ENCODE peak calls at places on chromosomes 16 and 17, in four cellular contexts. One of them, this sample, is unnamed.
A peak's percentile ranks its signal among the peaks of the same experiment; 100 is the strongest.

GRCh38 chr17:28937044-28937729 is 14.1 kb downstream of the PHF12 start:
- DNase-seq in cardiac muscle cell: peak; percentile 76
- DNase-seq in spleen: no peak
- DNase-seq in HFF-Myc: no peak
- DNase-seq in this sample: no peak

GRCh38 chr16:1257561-1258217 is 1.8 kb downstream of the TPSD1 start:
- DNase-seq in spleen: peak; percentile 71
- DNase-seq in cardiac muscle cell: no peak
- DNase-seq in HFF-Myc: no peak
- DNase-seq in this sample: no peak

GRCh38 chr16:23509763-23510153 is 536 bp downstream of the GGA2 start:
- DNase-seq in spleen: no peak
- DNase-seq in HFF-Myc: no peak
- DNase-seq in cardiac muscle cell: peak; percentile 38
- DNase-seq in this sample: no peak

GRCh38 chr17:49104511-49105074 is 28.0 kb upstream of the B4GALNT2 start:
- DNase-seq in HFF-Myc: no peak
- DNase-seq in cardiac muscle cell: no peak
- DNase-seq in spleen: no peak
- DNase-seq in this sample: no peak

GRCh38 chr17:36657763-36658490 is 56.5 kb downstream of the MRM1 start:
- DNase-seq in HFF-Myc: no peak
- DNase-seq in cardiac muscle cell: peak; percentile 27
- DNase-seq in spleen: no peak
- DNase-seq in this sample: no peak

GRCh38 chr16:11144122-11144521 is 111.9 kb downstream of the SOCS1 start:
- DNase-seq in HFF-Myc: no peak
- DNase-seq in spleen: no peak
- DNase-seq in cardiac muscle cell: no peak
- DNase-seq in this sample: peak; percentile 61

GRCh38 chr17:2396568-2397246 is 4.2 kb downstream of the MNT start:
- DNase-seq in HFF-Myc: no peak
- DNase-seq in cardiac muscle cell: peak; percentile 99
- DNase-seq in spleen: peak; percentile 96
- DNase-seq in this sample: peak; percentile 95

GRCh38 chr17:16352303-16352837 is 899 bp downstream of the CENPV start:
- DNase-seq in HFF-Myc: no peak
- DNase-seq in spleen: peak; percentile 77
- DNase-seq in cardiac muscle cell: peak; percentile 35
- DNase-seq in this sample: peak; percentile 75

GRCh38 chr17:21302711-21303425 is 18.4 kb downstream of the MAP2K3 start:
- DNase-seq in HFF-Myc: no peak
- DNase-seq in cardiac muscle cell: no peak
- DNase-seq in spleen: peak; percentile 81
- DNase-seq in this sample: peak; percentile 93

GRCh38 chr17:79065105-79065670 is 9.4 kb upstream of the ENGASE start:
- DNase-seq in HFF-Myc: no peak
- DNase-seq in spleen: peak; percentile 30
- DNase-seq in cardiac muscle cell: peak; percentile 54
- DNase-seq in this sample: no peak

GRCh38 chr16:66561381-66562080 is 4.7 kb upstream of the CMTM1 start:
- DNase-seq in cardiac muscle cell: no peak
- DNase-seq in HFF-Myc: no peak
- DNase-seq in spleen: no peak
- DNase-seq in this sample: no peak

GRCh38 chr16:22001591-22001990 is 675 bp upstream of the PDZD9 start:
- DNase-seq in cardiac muscle cell: peak; percentile 62
- DNase-seq in spleen: no peak
- DNase-seq in HFF-Myc: no peak
- DNase-seq in this sample: no peak

GRCh38 chr17:43126911-43127290 is 1.7 kb upstream of the BRCA1 start:
- DNase-seq in spleen: peak; percentile 77
- DNase-seq in cardiac muscle cell: no peak
- DNase-seq in HFF-Myc: no peak
- DNase-seq in this sample: no peak

GRCh38 chr16:4344659-4345438 is 6.3 kb downstream of the PAM16 start:
- DNase-seq in HFF-Myc: no peak
- DNase-seq in spleen: no peak
- DNase-seq in cardiac muscle cell: no peak
- DNase-seq in this sample: no peak

GRCh38 chr16:71576971-71577370 is at the start of gene TAT:
- DNase-seq in HFF-Myc: no peak
- DNase-seq in cardiac muscle cell: no peak
- DNase-seq in spleen: no peak
- DNase-seq in this sample: no peak

GRCh38 chr16:70512456-70512855 is 10.9 kb downstream of the COG4 start:
- DNase-seq in HFF-Myc: no peak
- DNase-seq in spleen: no peak
- DNase-seq in cardiac muscle cell: no peak
- DNase-seq in this sample: no peak

GRCh38 chr16:87363771-87364476 is 19.7 kb downstream of the FBXO31 start:
- DNase-seq in HFF-Myc: no peak
- DNase-seq in cardiac muscle cell: no peak
- DNase-seq in spleen: no peak
- DNase-seq in this sample: no peak

GRCh38 chr16:57264950-57265371 is 19.5 kb downstream of the PLLP start:
- DNase-seq in spleen: peak; percentile 69
- DNase-seq in HFF-Myc: no peak
- DNase-seq in cardiac muscle cell: no peak
- DNase-seq in this sample: peak; percentile 77

GRCh38 chr16:55367796-55368195 is 43.8 kb downstream of the IRX6 start:
- DNase-seq in spleen: no peak
- DNase-seq in HFF-Myc: no peak
- DNase-seq in cardiac muscle cell: peak; percentile 18
- DNase-seq in this sample: no peak

GRCh38 chr16:61296305-61296704 is 739.9 kb downstream of the CDH8 start:
- DNase-seq in HFF-Myc: no peak
- DNase-seq in cardiac muscle cell: no peak
- DNase-seq in spleen: no peak
- DNase-seq in this sample: no peak

GRCh38 chr17:82332669-82333278 is 792 bp downstream of the SECTM1 start:
- DNase-seq in spleen: peak; percentile 92
- DNase-seq in cardiac muscle cell: peak; percentile 41
- DNase-seq in HFF-Myc: no peak
- DNase-seq in this sample: no peak

GRCh38 chr17:61399131-61400057 is at the start of gene TBX2:
- DNase-seq in spleen: peak; percentile 74
- DNase-seq in HFF-Myc: no peak
- DNase-seq in cardiac muscle cell: peak; percentile 96
- DNase-seq in this sample: no peak
- TF ChIP-seq CTCF in spleen: no peak
- TF ChIP-seq CTCF in HFF-Myc: no peak
- TF ChIP-seq CTCF in cardiac muscle cell: no peak
- TF ChIP-seq CTCF in this sample: peak; percentile 51

DNA sequence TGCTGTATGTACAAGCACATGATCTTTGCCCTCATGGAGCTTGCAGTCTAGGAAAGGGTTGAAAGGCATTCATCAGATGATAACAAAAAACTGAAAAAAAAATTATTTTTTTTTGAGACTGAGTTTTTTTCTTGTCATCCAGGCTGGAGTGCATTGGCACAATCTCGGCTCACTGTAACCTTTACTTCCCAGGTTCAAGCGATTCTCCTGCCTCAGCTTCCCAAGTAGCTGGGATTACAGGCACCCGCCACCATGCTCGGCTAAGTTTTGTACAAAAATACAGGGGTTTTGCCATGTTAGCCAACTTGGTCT is 38.7 kb upstream of the BCAS3 start:
- DNase-seq in HFF-Myc: no peak
- DNase-seq in cardiac muscle cell: no peak
- DNase-seq in spleen: no peak
- DNase-seq in this sample: no peak
- TF ChIP-seq CTCF in HFF-Myc: no peak
- TF ChIP-seq CTCF in cardiac muscle cell: no peak
- TF ChIP-seq CTCF in spleen: no peak
- TF ChIP-seq CTCF in this sample: peak; percentile 38

DNA sequence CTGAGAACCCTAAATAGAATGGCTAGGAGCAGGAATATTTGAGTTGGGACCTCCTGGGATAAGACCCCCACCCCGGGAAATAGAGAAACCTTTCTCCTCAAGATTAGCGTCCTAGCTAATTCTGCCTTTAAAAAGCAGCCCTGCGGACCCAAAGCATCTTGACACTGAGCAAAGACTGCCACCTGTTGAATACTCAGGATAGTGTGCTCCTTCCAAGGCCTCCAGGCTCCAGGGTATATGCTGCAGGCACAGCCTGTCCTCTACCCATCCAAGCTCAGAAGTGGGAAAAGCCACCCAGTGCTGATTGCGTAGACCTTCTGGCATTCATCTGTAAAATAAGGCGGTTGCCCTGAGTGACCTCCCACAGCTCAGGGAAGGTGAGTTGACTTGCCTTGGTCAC is 456.2 kb upstream of the DYNLRB2 start:
- DNase-seq in spleen: no peak
- DNase-seq in HFF-Myc: no peak
- DNase-seq in cardiac muscle cell: peak; percentile 38
- DNase-seq in this sample: no peak
- TF ChIP-seq CTCF in spleen: peak; percentile 30
- TF ChIP-seq CTCF in HFF-Myc: peak; percentile 32
- TF ChIP-seq CTCF in cardiac muscle cell: peak; percentile 23
- TF ChIP-seq CTCF in this sample: peak; percentile 87

GRCh38 chr17:70259400-70259799 is 90.1 kb downstream of the KCNJ2 start:
- DNase-seq in HFF-Myc: no peak
- DNase-seq in spleen: no peak
- DNase-seq in cardiac muscle cell: no peak
- DNase-seq in this sample: no peak

GRCh38 chr17:70258465-70258864 is 89.1 kb downstream of the KCNJ2 start:
- DNase-seq in HFF-Myc: no peak
- DNase-seq in spleen: no peak
- DNase-seq in cardiac muscle cell: no peak
- DNase-seq in this sample: no peak

GRCh38 chr17:70256751-70257150 is 87.4 kb downstream of the KCNJ2 start:
- DNase-seq in spleen: no peak
- DNase-seq in HFF-Myc: no peak
- DNase-seq in cardiac muscle cell: no peak
- DNase-seq in this sample: no peak

DNA sequence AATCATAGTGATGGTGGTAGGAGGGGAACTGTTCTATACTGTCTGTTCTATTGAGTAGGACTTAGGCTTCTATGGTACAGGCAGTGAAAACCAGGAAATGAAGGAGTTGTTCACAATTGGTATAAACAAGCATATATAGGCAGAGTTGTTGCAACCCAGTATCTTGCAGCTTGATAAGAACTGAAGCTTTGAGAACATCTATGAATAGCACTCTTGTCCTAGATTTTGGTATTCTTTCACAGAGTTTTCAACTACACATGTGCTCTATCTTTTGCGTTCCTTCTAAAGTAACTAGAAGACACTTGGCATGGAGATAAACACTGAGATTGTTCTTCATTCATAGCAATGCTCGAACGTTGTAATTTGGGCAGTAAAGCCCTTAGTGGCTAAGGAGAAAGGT is 91.8 kb downstream of the KCNJ2 start:
- DNase-seq in spleen: no peak
- DNase-seq in cardiac muscle cell: no peak
- DNase-seq in HFF-Myc: no peak
- DNase-seq in this sample: no peak
- TF ChIP-seq CTCF in spleen: no peak
- TF ChIP-seq CTCF in cardiac muscle cell: no peak
- TF ChIP-seq CTCF in HFF-Myc: no peak
- TF ChIP-seq CTCF in this sample: no peak

DNA sequence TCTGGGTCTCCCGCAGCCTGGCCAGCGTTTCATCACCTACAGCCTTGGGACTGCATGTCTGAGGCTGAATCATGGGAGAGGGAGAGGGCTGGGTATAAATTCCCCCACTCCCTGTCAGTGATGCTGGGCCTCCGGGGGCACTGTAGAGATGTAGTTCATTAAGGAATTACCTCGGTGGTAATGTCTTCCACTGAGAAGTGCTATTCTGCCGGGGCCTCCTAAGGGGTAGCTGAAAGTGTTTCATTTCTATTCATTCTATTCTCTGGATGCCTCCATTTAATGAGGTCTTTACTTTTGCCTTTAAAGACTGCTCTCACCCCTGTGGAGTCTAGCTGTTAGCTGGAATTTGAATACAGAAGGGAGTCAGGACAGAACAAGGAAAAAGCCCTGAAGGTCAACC is 116.4 kb upstream of the HS3ST4 start:
- DNase-seq in HFF-Myc: no peak
- DNase-seq in spleen: no peak
- DNase-seq in cardiac muscle cell: no peak
- DNase-seq in this sample: no peak
- TF ChIP-seq CTCF in HFF-Myc: no peak
- TF ChIP-seq CTCF in spleen: no peak
- TF ChIP-seq CTCF in cardiac muscle cell: no peak
- TF ChIP-seq CTCF in this sample: no peak

GRCh38 chr17:61702450-61702849 is 111.4 kb upstream of the NACA2 start:
- DNase-seq in HFF-Myc: no peak
- DNase-seq in spleen: no peak
- DNase-seq in cardiac muscle cell: no peak
- DNase-seq in this sample: no peak
- TF ChIP-seq CTCF in HFF-Myc: no peak
- TF ChIP-seq CTCF in spleen: no peak
- TF ChIP-seq CTCF in cardiac muscle cell: no peak
- TF ChIP-seq CTCF in this sample: no peak

DNA sequence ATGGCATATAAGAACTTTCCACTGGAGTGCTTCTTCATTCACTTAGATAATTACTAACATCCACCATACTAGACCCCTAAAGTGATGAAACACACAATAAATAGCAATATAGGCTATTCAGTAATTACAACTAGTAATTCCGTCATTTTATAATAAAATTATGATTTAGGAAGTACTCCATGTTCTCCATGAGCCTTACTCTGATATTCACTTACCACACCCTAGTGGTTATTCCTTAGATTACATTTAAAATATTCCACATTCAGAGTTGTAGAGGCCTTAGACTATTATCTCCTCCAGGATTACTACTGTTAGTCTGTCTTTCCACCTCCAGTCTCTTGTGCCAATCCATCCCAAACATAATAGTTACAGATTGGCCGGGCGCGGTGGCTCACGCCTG is 62.4 kb downstream of the STH start:
- DNase-seq in HFF-Myc: no peak
- DNase-seq in spleen: no peak
- DNase-seq in cardiac muscle cell: peak; percentile 44
- DNase-seq in this sample: no peak
- TF ChIP-seq CTCF in HFF-Myc: no peak
- TF ChIP-seq CTCF in spleen: peak; percentile 34
- TF ChIP-seq CTCF in cardiac muscle cell: peak; percentile 28
- TF ChIP-seq CTCF in this sample: peak; percentile 72

GRCh38 chr16:89058812-89059211 is 34.8 kb upstream of the ACSF3 start:
- DNase-seq in cardiac muscle cell: no peak
- DNase-seq in HFF-Myc: no peak
- DNase-seq in spleen: no peak
- DNase-seq in this sample: no peak
- TF ChIP-seq CTCF in cardiac muscle cell: no peak
- TF ChIP-seq CTCF in HFF-Myc: no peak
- TF ChIP-seq CTCF in spleen: no peak
- TF ChIP-seq CTCF in this sample: no peak

This sample was measured in chondrocyte.